ENCODE peak calls at places on chromosomes 11 and 22, in nine cellular contexts. H is ovary; U is mesenchymal stem cell; L is psoas muscle; N is Peyer's patch; C is upper lobe of right lung; R is mucosa of descending colon; D is Caco-2; P is naive thymus-derived CD4-positive, alpha-beta T cell. K is an unnamed sample. For H3K4me1, the result is how much of the 10 kb centered on the place peaks cover.

GRCh38 chr11:135033545-135033944 is 621.5 kb upstream of the B3GAT1 start:
- DNase-seq in H (no peak), U (no peak), L (no peak), N (no peak), C (no peak), R (no peak), D (peak), P (no peak), K (no peak)

GRCh38 chr11:65861533-65862183 is 1.4 kb downstream of the MUS81 start:
- DNase-seq in H (peak), U (no peak), L (no peak), N (no peak), C (no peak), R (peak), D (peak), P (no peak), K (peak)

GRCh38 chr11:114953039-114953438 is 274.7 kb downstream of the NXPE2 start:
- DNase-seq in H (no peak), U (no peak), L (no peak), N (no peak), C (no peak), R (no peak), D (no peak), P (no peak), K (no peak)

GRCh38 chr11:559712-560304 is 730 bp downstream of the LMNTD2 start:
- DNase-seq in H (no peak), U (no peak), L (no peak), N (peak), C (no peak), R (peak), D (peak), P (peak), K (no peak)

GRCh38 chr11:94574193-94574961 is 7.2 kb downstream of the PIWIL4 start:
- DNase-seq in H (peak), U (peak), L (peak), N (no peak), C (no peak), R (no peak), D (no peak), P (no peak), K (no peak)

GRCh38 chr11:94241896-94242295 is 62.5 kb upstream of the IZUMO1R start:
- DNase-seq in H (no peak), U (no peak), L (no peak), N (no peak), C (no peak), R (no peak), D (no peak), P (no peak), K (no peak)

GRCh38 chr11:57290288-57290687 is 34.5 kb downstream of the TNKS1BP1 start:
- DNase-seq in H (no peak), U (peak), L (no peak), N (no peak), C (no peak), R (no peak), D (no peak), P (no peak), K (no peak)

GRCh38 chr11:108886608-108887007 is 221.7 kb downstream of the DDX10 start:
- DNase-seq in H (no peak), U (peak), L (no peak), N (no peak), C (no peak), R (no peak), D (no peak), P (no peak), K (no peak)

GRCh38 chr11:59186130-59186594 is 14.2 kb downstream of the DTX4 start:
- DNase-seq in H (no peak), U (no peak), L (no peak), N (peak), C (peak), R (peak), D (peak), P (peak), K (no peak)

GRCh38 chr11:10622957-10623787 is 54.7 kb upstream of the LYVE1 start:
- DNase-seq in H (no peak), U (no peak), L (no peak), N (peak), C (no peak), R (no peak), D (no peak), P (peak), K (peak)

GRCh38 chr11:115605397-115606222 is 101.4 kb upstream of the CADM1 start:
- DNase-seq in H (no peak), U (peak), L (no peak), N (no peak), C (no peak), R (no peak), D (no peak), P (no peak), K (no peak)

GRCh38 chr11:116990811-116991210 is 107.4 kb downstream of the SIK3 start:
- DNase-seq in H (no peak), U (no peak), L (no peak), N (no peak), C (no peak), R (no peak), D (no peak), P (no peak), K (no peak)

GRCh38 chr11:67113231-67113721 is 5.8 kb upstream of the KDM2A start:
- DNase-seq in H (no peak), U (no peak), L (no peak), N (peak), C (peak), R (no peak), D (no peak), P (peak), K (no peak)

GRCh38 chr11:12411806-12412727 is 34.7 kb downstream of the PARVA start:
- DNase-seq in H (peak), U (peak), L (peak), N (peak), C (no peak), R (peak), D (peak), P (peak), K (peak)

GRCh38 chr11:119375629-119376196 is 5.8 kb downstream of the USP2 start:
- DNase-seq in H (peak), U (peak), L (peak), N (no peak), C (peak), R (peak), D (no peak), P (no peak), K (peak)

GRCh38 chr11:105000797-105001196 is 22.2 kb downstream of the CASP5 start:
- DNase-seq in H (no peak), U (no peak), L (no peak), N (peak), C (no peak), R (peak), D (no peak), P (peak), K (no peak)

GRCh38 chr11:70301191-70301590 is 30.7 kb downstream of the PPFIA1 start:
- DNase-seq in H (no peak), U (no peak), L (no peak), N (peak), C (no peak), R (no peak), D (peak), P (no peak), K (no peak)

GRCh38 chr11:101401245-101401644 is 182.6 kb downstream of the TRPC6 start:
- DNase-seq in H (no peak), U (peak), L (no peak), N (no peak), C (no peak), R (no peak), D (no peak), P (no peak), K (no peak)

GRCh38 chr11:6705905-6706535 is 22.9 kb upstream of the MRPL17 start:
- DNase-seq in H (peak), U (peak), L (no peak), N (peak), C (no peak), R (no peak), D (no peak), P (peak), K (peak)

GRCh38 chr11:72724851-72725730 is 27.1 kb downstream of the ARAP1 start:
- DNase-seq in H (peak), U (peak), L (peak), N (peak), C (no peak), R (peak), D (peak), P (peak), K (peak)

GRCh38 chr11:47406896-47407745 is 1.3 kb upstream of the SLC39A13 start:
- DNase-seq in H (no peak), U (peak), L (no peak), N (no peak), C (no peak), R (peak), D (peak), P (no peak), K (no peak)

GRCh38 chr11:101127348-101127698 is 2.3 kb downstream of the PGR start:
- DNase-seq in H (no peak), U (no peak), L (peak), N (no peak), C (peak), R (peak), D (peak), P (no peak), K (peak)

DNA sequence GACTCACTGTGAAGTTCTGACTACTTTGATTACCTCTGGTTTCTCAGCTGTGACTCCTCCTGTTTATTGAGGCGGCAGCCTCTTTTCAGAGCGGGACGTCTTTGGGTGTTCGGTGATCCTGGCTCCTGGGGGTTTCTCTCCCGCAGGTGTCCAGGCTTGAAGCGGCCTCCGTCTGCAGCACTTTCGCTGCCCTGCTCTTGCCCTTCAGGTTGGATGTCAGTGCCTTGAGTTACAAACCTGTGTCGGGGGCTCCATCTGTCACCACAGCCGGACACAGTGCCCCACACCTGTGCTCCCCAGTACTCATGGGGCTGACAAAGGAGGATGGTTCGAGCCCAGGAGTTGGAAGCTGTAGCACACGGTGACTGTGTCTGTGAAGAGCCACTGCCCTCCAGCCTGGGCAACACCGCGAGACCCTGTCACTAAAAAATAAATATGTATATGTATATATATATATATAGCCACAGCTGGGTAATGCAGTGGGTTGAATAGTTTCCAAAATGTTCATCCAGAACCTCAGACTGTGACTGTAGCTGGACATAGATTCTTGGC is 104.1 kb downstream of the BRD1 start:
- DNase-seq in H (no peak), U (no peak), L (no peak), N (no peak), C (no peak), R (no peak), D (no peak), P (no peak), K (no peak)
- H3K4me3 ChIP-seq in H (no peak), U (no peak), L (no peak), N (no peak), C (no peak), R (no peak), D (no peak), P (peak), K (no peak)

GRCh38 chr22:49960967-49961600 is 512 bp downstream of the PIM3 start:
- DNase-seq in H (peak), U (peak), L (peak), N (peak), C (peak), R (peak), D (peak), P (no peak), K (peak)
- H3K4me1 ChIP-seq in H (under half), U (half or more), L (under half), N (under half), C (half or more), R (under half), D (half or more), P (under half), K (under half)

DNA sequence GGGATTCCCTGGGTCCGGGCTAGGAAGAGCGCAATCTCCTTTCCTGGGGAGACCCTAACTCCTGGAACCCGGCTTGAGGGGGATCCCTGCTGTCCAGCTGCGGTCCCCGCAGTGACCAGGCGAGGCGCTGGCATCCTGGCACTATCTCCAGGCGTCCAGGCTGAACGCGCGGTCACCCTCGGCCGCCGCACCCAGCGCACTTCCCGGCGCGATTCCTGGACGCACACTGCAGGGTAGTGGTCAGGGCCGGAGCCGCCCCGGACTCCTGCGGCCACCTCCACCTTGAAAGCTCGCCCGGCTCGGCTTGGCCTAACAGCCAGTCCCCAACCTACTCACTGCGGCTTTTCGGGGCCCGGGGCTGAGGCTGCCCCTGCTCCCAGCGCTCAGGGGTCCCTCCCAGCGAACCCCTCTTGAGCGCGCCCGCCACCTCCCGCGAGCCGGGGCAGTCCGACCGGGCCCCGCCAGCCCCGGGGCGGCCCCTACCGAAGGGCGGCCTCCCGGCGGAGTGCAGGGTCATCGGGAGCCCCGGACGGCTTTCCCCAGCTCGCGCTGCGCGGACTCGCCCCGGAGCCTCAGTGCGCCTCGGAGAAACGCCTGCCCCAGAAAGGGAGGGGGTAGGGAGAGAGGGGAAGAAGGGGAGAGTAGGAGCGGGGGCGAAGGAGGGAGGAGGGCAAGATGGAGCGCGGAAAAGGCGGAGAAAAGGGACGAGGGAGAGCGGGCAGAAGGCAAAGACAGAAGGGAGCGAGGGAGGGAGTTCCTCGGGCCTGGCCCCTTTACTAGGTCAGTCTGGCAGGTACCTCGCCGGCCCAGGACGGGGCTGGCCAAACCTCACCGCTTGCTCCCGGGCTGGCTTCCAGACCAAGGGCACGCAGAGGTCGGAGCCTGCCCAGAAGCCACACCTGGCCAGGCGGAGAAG is 1.0 kb downstream of the POU2AF3 start:
- DNase-seq in H (peak), U (peak), L (peak), N (peak), C (peak), R (peak), D (peak), P (no peak), K (peak)
- H3K4me3 ChIP-seq in H (peak), U (peak), L (peak), N (peak), C (peak), R (peak), D (peak), P (no peak), K (peak)

DNA sequence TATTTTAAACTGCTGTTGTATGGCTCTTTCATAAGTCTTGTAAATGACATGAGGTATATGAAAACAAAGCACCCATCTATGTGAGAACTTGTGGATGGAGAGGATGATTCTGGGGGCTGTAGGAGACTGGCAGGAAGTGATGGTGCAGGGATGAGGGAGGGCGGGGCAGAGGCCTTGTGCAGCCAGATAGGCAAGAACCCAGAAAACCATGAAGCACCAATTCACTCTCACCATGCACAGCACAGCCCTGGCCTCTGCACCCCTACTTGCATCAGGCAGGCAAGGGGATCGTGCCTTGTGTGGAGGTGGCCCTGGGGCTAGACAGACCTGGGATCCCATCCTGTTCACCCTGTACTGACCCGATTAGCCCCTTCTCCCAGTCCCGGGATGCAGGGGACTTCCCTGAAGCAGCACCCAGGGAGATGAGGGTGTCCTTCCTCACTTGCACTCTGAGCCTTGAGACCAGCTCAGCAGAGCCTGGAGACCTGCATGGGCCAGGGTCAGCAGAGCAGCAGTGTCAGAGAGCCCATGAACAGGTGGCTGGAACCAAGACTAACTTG is 85.5 kb downstream of the MORC2 start:
- DNase-seq in H (no peak), U (no peak), L (no peak), N (no peak), C (peak), R (no peak), D (no peak), P (no peak), K (no peak)
- H3K4me1 ChIP-seq in H (under half), U (under half), L (under half), N (under half), C (under half), R (under half), D (under half), P (under half), K (under half)

GRCh38 chr11:62445314-62445740 is 26.5 kb downstream of the SCGB1A1 start:
- DNase-seq in H (peak), U (peak), L (no peak), N (no peak), C (no peak), R (peak), D (no peak), P (no peak), K (no peak)
- H3K4me3 ChIP-seq in H (no peak), U (peak), L (peak), N (no peak), C (no peak), R (no peak), D (no peak), P (no peak), K (no peak)

DNA sequence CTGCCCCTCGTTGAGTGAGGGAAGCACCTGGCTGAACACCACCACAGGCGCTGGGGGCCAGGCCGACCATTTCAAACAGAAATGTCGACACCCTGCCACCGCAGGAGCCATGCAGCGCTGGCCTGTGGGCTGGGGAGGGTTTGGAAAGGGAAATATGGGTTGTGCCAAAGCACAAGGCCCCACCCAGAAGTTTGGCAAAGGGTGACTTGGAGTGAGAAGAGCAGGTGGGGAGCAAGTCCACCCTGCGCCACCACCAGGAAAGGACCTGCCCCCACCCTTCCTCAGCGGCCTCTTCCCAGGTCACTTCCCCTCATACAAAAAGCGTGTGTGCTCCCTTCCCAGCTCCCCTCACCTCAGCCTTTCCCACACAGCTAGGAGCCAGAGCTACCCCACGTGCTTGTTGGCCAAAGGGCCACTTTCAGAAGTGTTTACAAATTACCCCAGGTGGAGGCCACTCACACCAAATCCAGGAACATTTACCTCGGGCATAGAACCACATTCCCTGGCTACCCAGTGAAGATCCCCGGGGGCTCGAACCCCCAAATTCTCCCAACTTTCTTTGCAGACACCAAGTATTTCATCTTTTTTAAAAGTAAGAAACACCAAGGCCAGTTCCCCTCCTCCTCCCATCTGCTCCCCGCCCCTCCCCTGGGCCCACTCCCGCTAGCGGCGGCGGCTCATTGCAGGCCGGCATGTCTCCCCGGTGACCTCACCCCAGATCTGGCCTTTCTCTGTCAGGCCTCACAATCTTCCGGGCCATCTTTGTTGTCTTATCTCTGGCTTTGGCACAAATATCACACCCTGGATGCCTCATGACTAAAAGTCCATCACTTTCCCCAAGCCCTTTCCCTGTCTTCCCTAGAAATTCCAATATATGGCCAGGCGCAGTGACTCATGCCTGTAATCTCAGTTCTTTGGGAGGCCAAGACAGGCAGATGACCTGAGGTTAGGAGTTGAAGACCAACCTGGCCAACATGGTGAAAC is 20.5 kb upstream of the SCGB1A1 start:
- DNase-seq in H (peak), U (peak), L (peak), N (no peak), C (peak), R (no peak), D (peak), P (no peak), K (no peak)
- H3K4me1 ChIP-seq in H (under half), U (under half), L (under half), N (under half), C (half or more), R (under half), D (half or more), P (under half), K (half or more)

K was measured in tibial artery.